ENCODE peak calls at places on chromosome 16, in seven cellular contexts. B, A, W, R, T, F and M are unnamed samples.

GRCh38 chr16:49563666-49564065 is 190.1 kb downstream of the C16orf78 start:
- DNase-seq in B (no peak), A (no peak), W (no peak), R (no peak), T (peak), F (no peak), M (no peak)

GRCh38 chr16:4474192-4474961 is at the start of gene NMRAL1:
- DNase-seq in B (peak), A (peak), W (peak), R (peak), T (peak), F (peak), M (peak)

GRCh38 chr16:1696863-1697262 is 9.1 kb upstream of the MAPK8IP3 start:
- DNase-seq in B (no peak), A (no peak), W (no peak), R (no peak), T (no peak), F (no peak), M (no peak)

GRCh38 chr16:29806641-29807425 is 504 bp downstream of the MAZ start:
- DNase-seq in B (no peak), A (peak), W (no peak), R (peak), T (no peak), F (peak), M (no peak)

GRCh38 chr16:11329891-11330290 is 15.4 kb upstream of the RMI2 start:
- DNase-seq in B (no peak), A (no peak), W (no peak), R (no peak), T (no peak), F (no peak), M (no peak)

GRCh38 chr16:71870818-71871217 is 13.2 kb downstream of the ZNF821 start:
- DNase-seq in B (no peak), A (no peak), W (no peak), R (no peak), T (no peak), F (no peak), M (no peak)

GRCh38 chr16:49441366-49441780 is 67.8 kb downstream of the C16orf78 start:
- DNase-seq in B (no peak), A (peak), W (peak), R (no peak), T (no peak), F (no peak), M (no peak)

GRCh38 chr16:53991181-53992056 is 287.5 kb downstream of the FTO start:
- DNase-seq in B (no peak), A (no peak), W (no peak), R (peak), T (peak), F (no peak), M (no peak)

GRCh38 chr16:84062734-84063640 is 20.4 kb upstream of the SLC38A8 start:
- DNase-seq in B (peak), A (peak), W (no peak), R (peak), T (peak), F (peak), M (peak)

GRCh38 chr16:49459953-49460735 is 86.5 kb downstream of the C16orf78 start:
- DNase-seq in B (no peak), A (peak), W (no peak), R (no peak), T (no peak), F (no peak), M (no peak)

GRCh38 chr16:48613061-48613957 is 3.3 kb upstream of the N4BP1 start:
- DNase-seq in B (no peak), A (no peak), W (no peak), R (peak), T (peak), F (no peak), M (peak)

GRCh38 chr16:8474576-8474975 is 115.7 kb downstream of the TMEM114 start:
- DNase-seq in B (no peak), A (no peak), W (no peak), R (no peak), T (no peak), F (no peak), M (no peak)

GRCh38 chr16:16025214-16025968 is 76.0 kb downstream of the ABCC1 start:
- DNase-seq in B (no peak), A (no peak), W (no peak), R (no peak), T (peak), F (peak), M (peak)

GRCh38 chr16:27408602-27409031 is 6.6 kb downstream of the IL21R start:
- DNase-seq in B (no peak), A (no peak), W (peak), R (no peak), T (no peak), F (no peak), M (no peak)

GRCh38 chr16:51922476-51922875 is 624.5 kb downstream of the TOX3 start:
- DNase-seq in B (no peak), A (no peak), W (no peak), R (no peak), T (no peak), F (no peak), M (no peak)

GRCh38 chr16:49472598-49472997 is 99.0 kb downstream of the C16orf78 start:
- DNase-seq in B (no peak), A (peak), W (no peak), R (no peak), T (no peak), F (no peak), M (no peak)

GRCh38 chr16:1907226-1907849 is 10.9 kb downstream of the HS3ST6 start:
- DNase-seq in B (no peak), A (no peak), W (no peak), R (no peak), T (no peak), F (no peak), M (no peak)

GRCh38 chr16:2466667-2467300 is 4.3 kb upstream of the NTN3 start:
- DNase-seq in B (no peak), A (no peak), W (no peak), R (no peak), T (no peak), F (no peak), M (no peak)

GRCh38 chr16:56775162-56775561 is 45.2 kb downstream of the NUP93 start:
- DNase-seq in B (no peak), A (no peak), W (no peak), R (no peak), T (no peak), F (no peak), M (no peak)

GRCh38 chr16:50273888-50274770 is 7.8 kb downstream of the ADCY7 start:
- DNase-seq in B (no peak), A (no peak), W (peak), R (no peak), T (no peak), F (peak), M (no peak)

GRCh38 chr16:19884611-19885455 is at the start of gene GPRC5B:
- DNase-seq in B (no peak), A (peak), W (no peak), R (no peak), T (peak), F (peak), M (peak)

GRCh38 chr16:10385725-10386516 is at the start of gene ATF7IP2:
- DNase-seq in B (peak), A (peak), W (peak), R (peak), T (peak), F (peak), M (peak)

GRCh38 chr16:733382-734207 is 6.7 kb downstream of the HAGHL start:
- DNase-seq in B (no peak), A (peak), W (no peak), R (no peak), T (no peak), F (peak), M (peak)

GRCh38 chr16:28324235-28324886 is 32.0 kb downstream of the SBK1 start:
- DNase-seq in B (no peak), A (no peak), W (no peak), R (peak), T (no peak), F (no peak), M (no peak)

GRCh38 chr16:10729649-10730048 is 14.0 kb upstream of the NUBP1 start:
- DNase-seq in B (peak), A (no peak), W (no peak), R (no peak), T (peak), F (no peak), M (peak)

GRCh38 chr16:19589771-19590302 is 34.3 kb downstream of the VPS35L start:
- DNase-seq in B (no peak), A (no peak), W (no peak), R (peak), T (peak), F (no peak), M (no peak)

GRCh38 chr16:25875956-25876608 is 184.3 kb downstream of the HS3ST4 start:
- DNase-seq in B (no peak), A (no peak), W (no peak), R (no peak), T (no peak), F (no peak), M (no peak)

GRCh38 chr16:81251871-81252270 is 13.4 kb downstream of the BCO1 start:
- DNase-seq in B (no peak), A (no peak), W (no peak), R (no peak), T (peak), F (no peak), M (no peak)

GRCh38 chr16:68749424-68749823 is 12.3 kb downstream of the CDH1 start:
- DNase-seq in B (no peak), A (no peak), W (no peak), R (peak), T (no peak), F (no peak), M (no peak)

GRCh38 chr16:22397931-22398330 is 23.5 kb upstream of the CDR2 start:
- DNase-seq in B (no peak), A (no peak), W (no peak), R (no peak), T (no peak), F (no peak), M (no peak)

GRCh38 chr16:2826591-2827480 is 3.3 kb upstream of the ZG16B start:
- DNase-seq in B (no peak), A (no peak), W (no peak), R (no peak), T (no peak), F (no peak), M (no peak)

GRCh38 chr16:8686031-8686621 is 11.7 kb downstream of the ABAT start:
- DNase-seq in B (no peak), A (no peak), W (no peak), R (no peak), T (no peak), F (no peak), M (no peak)

GRCh38 chr16:28326881-28327610 is 34.7 kb downstream of the SBK1 start:
- DNase-seq in B (peak), A (peak), W (no peak), R (peak), T (peak), F (peak), M (peak)

GRCh38 chr16:67200491-67200890 is 1.6 kb downstream of the ELMO3 start:
- DNase-seq in B (no peak), A (no peak), W (no peak), R (no peak), T (no peak), F (no peak), M (no peak)

GRCh38 chr16:84196101-84196500 is 5.1 kb downstream of the ADAD2 start:
- DNase-seq in B (no peak), A (no peak), W (no peak), R (no peak), T (no peak), F (no peak), M (no peak)

GRCh38 chr16:22789281-22789945 is 24.5 kb upstream of the HS3ST2 start:
- DNase-seq in B (no peak), A (no peak), W (no peak), R (no peak), T (no peak), F (no peak), M (no peak)

GRCh38 chr16:82756283-82756599 is 129.5 kb downstream of the CDH13 start:
- DNase-seq in B (no peak), A (no peak), W (no peak), R (no peak), T (peak), F (no peak), M (no peak)

GRCh38 chr16:82091225-82091624 is 56.2 kb downstream of the HSD17B2 start:
- DNase-seq in B (no peak), A (no peak), W (no peak), R (no peak), T (peak), F (no peak), M (no peak)

DNA sequence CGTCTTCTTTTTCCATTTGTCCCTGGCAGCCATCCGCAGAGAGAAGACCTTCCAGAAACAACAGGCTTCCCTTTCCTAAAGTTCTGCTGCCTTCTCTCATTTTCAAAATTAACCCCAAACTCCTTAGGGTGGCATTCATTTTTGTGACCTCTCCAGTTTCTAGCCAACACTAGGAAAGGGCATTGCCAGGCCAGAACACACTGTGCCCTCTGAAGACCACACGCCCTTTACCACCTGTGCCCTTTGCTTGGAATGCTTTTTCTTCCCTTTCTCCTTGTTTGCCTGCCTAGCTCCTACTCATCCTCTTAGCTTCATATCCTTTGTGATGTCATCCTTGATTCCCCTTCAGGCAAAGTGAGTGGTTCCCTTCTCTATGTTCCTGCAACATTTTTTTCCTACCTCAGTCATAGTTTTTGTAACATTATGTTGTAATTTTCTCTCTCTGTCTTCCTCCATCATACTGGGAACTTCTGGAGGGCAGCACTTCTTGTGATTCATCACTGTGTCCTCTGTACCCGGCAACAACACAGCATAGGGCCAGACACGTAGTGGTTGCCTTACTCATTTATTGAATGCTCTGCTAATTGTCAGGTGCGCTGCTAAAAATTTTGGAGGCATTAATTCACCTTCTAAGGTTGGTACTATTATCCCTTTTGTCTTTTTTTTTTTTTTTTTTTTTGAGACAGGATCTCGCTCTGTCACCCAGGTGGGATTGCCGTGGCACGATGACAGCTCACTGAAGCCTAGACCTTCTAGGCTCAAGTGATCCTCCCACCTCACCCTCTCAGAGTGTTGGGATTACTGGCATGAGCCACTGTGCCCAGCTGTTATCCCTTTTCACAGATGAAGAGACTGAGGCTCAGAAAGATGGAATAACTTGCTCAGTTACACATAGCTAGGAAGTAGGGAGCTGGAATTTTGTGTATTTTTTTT is 1.0 kb downstream of the KAT8 start:
- DNase-seq in B (no peak), A (no peak), W (no peak), R (no peak), T (peak), F (no peak), M (no peak)
- TF ChIP-seq RAD21 in B (no peak), A (no peak), W (no peak), R (no peak), T (no peak), F (no peak), M (no peak)

DNA sequence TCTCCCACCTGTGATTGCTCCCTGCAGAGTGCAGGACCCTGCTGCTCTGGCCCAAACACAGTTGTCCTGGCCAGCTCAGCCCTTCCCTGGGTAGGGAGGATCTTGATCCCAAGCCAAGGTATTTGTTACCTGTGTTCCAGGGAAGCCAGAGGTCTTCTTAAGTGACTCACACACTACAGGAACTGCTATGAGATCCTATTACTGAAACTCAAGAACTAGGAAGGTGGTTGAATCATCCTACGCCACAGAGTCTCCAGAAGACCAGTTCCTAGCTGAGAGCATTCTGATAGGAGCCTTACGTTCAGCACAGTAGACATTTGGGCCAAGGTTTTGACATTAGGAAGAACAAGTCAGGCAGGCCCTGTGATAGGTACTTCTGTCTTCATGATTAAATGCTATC is 12.0 kb downstream of the CHST6 start:
- DNase-seq in B (peak), A (no peak), W (no peak), R (no peak), T (peak), F (no peak), M (no peak)
- TF ChIP-seq RAD21 in B (peak), A (no peak), W (no peak), R (no peak), T (no peak), F (no peak), M (no peak)

GRCh38 chr16:17555176-17555575 is 84.4 kb upstream of the XYLT1 start:
- DNase-seq in B (no peak), A (no peak), W (no peak), R (no peak), T (peak), F (no peak), M (no peak)
- TF ChIP-seq RAD21 in B (no peak), A (no peak), W (no peak), R (no peak), T (no peak), F (no peak), M (no peak)

GRCh38 chr16:88045820-88046303 is 94.6 kb downstream of the BANP start:
- DNase-seq in B (no peak), A (no peak), W (peak), R (no peak), T (no peak), F (no peak), M (no peak)
- TF ChIP-seq RAD21 in B (no peak), A (no peak), W (no peak), R (no peak), T (no peak), F (no peak), M (no peak)

GRCh38 chr16:88342491-88342890 is 40.3 kb upstream of the ZNF469 start:
- DNase-seq in B (no peak), A (no peak), W (no peak), R (no peak), T (no peak), F (no peak), M (no peak)

GRCh38 chr16:88340755-88341150 is 42.0 kb upstream of the ZNF469 start:
- DNase-seq in B (no peak), A (no peak), W (no peak), R (no peak), T (no peak), F (no peak), M (no peak)

GRCh38 chr16:88339926-88340754 is 42.6 kb upstream of the ZNF469 start:
- DNase-seq in B (no peak), A (no peak), W (no peak), R (no peak), T (no peak), F (no peak), M (no peak)

GRCh38 chr16:88343276-88343791 is 39.4 kb upstream of the ZNF469 start:
- DNase-seq in B (no peak), A (no peak), W (no peak), R (no peak), T (no peak), F (no peak), M (no peak)

GRCh38 chr16:88341551-88342290 is 41.0 kb upstream of the ZNF469 start:
- DNase-seq in B (no peak), A (no peak), W (no peak), R (no peak), T (no peak), F (no peak), M (no peak)
- TF ChIP-seq RAD21 in B (no peak), A (no peak), W (no peak), R (no peak), T (no peak), F (no peak), M (no peak)

GRCh38 chr16:85267414-85267945 is 155.2 kb upstream of the CIBAR2 start:
- DNase-seq in B (no peak), A (no peak), W (no peak), R (no peak), T (no peak), F (no peak), M (no peak)

GRCh38 chr16:85273293-85273692 is 161.0 kb upstream of the CIBAR2 start:
- DNase-seq in B (no peak), A (no peak), W (no peak), R (no peak), T (no peak), F (no peak), M (no peak)

GRCh38 chr16:85271198-85271597 is 158.9 kb upstream of the CIBAR2 start:
- DNase-seq in B (no peak), A (no peak), W (no peak), R (no peak), T (no peak), F (no peak), M (no peak)

GRCh38 chr16:85269165-85269564 is 156.9 kb upstream of the CIBAR2 start:
- DNase-seq in B (no peak), A (no peak), W (no peak), R (no peak), T (no peak), F (no peak), M (no peak)

GRCh38 chr16:85270365-85270764 is 158.1 kb upstream of the CIBAR2 start:
- DNase-seq in B (no peak), A (no peak), W (no peak), R (no peak), T (no peak), F (no peak), M (no peak)
- TF ChIP-seq RAD21 in B (no peak), A (no peak), W (no peak), R (no peak), T (no peak), F (no peak), M (no peak)

GRCh38 chr16:14378131-14378551 is 251.9 kb downstream of the PARN start:
- DNase-seq in B (peak), A (no peak), W (no peak), R (peak), T (peak), F (peak), M (peak)
- TF ChIP-seq RAD21 in B (no peak), A (no peak), W (no peak), R (no peak), T (no peak), F (no peak), M (no peak)